ENCODE peak calls at places on chromosomes 16 and 17, in four cellular contexts. One of them, this sample, is unnamed.

GRCh38 chr17:58641937-58642336 is 49.9 kb downstream of the TEX14 start:
- DNase-seq in CD8-positive, alpha-beta T cell: no peak
- DNase-seq in heart right ventricle: no peak
- DNase-seq in iPS DF 6.9: no peak
- DNase-seq in this sample: no peak

GRCh38 chr16:11700264-11701029 is 32.2 kb downstream of the SNN start:
- DNase-seq in CD8-positive, alpha-beta T cell: no peak
- DNase-seq in heart right ventricle: no peak
- DNase-seq in iPS DF 6.9: no peak
- DNase-seq in this sample: no peak

GRCh38 chr17:59837362-59838195 is 55.2 kb downstream of the TUBD1 start:
- DNase-seq in CD8-positive, alpha-beta T cell: no peak
- DNase-seq in heart right ventricle: no peak
- DNase-seq in iPS DF 6.9: peak; percentile 84
- DNase-seq in this sample: no peak

GRCh38 chr17:12024332-12024731 is 3.7 kb downstream of the MAP2K4 start:
- DNase-seq in CD8-positive, alpha-beta T cell: no peak
- DNase-seq in heart right ventricle: no peak
- DNase-seq in iPS DF 6.9: no peak
- DNase-seq in this sample: no peak

GRCh38 chr17:8192070-8192815 is 2.3 kb upstream of the BORCS6 start:
- DNase-seq in CD8-positive, alpha-beta T cell: no peak
- DNase-seq in heart right ventricle: peak; percentile 56
- DNase-seq in iPS DF 6.9: peak; percentile 93
- DNase-seq in this sample: peak; percentile 90

GRCh38 chr17:8911205-8911604 is 43.7 kb upstream of the PIK3R6 start:
- DNase-seq in CD8-positive, alpha-beta T cell: no peak
- DNase-seq in heart right ventricle: no peak
- DNase-seq in iPS DF 6.9: no peak
- DNase-seq in this sample: no peak

GRCh38 chr17:69928586-69928985 is 146.4 kb upstream of the KCNJ16 start:
- DNase-seq in CD8-positive, alpha-beta T cell: no peak
- DNase-seq in heart right ventricle: no peak
- DNase-seq in iPS DF 6.9: no peak
- DNase-seq in this sample: no peak

GRCh38 chr16:4339909-4340308 is 11.2 kb downstream of the PAM16 start:
- DNase-seq in CD8-positive, alpha-beta T cell: no peak
- DNase-seq in heart right ventricle: peak; percentile 70
- DNase-seq in iPS DF 6.9: no peak
- DNase-seq in this sample: no peak

GRCh38 chr16:89864421-89864820 is 9.0 kb upstream of the TCF25 start:
- DNase-seq in CD8-positive, alpha-beta T cell: no peak
- DNase-seq in heart right ventricle: no peak
- DNase-seq in iPS DF 6.9: no peak
- DNase-seq in this sample: no peak

GRCh38 chr17:47682138-47682537 is 11.8 kb upstream of the TBKBP1 start:
- DNase-seq in CD8-positive, alpha-beta T cell: no peak
- DNase-seq in heart right ventricle: no peak
- DNase-seq in iPS DF 6.9: no peak
- DNase-seq in this sample: no peak

GRCh38 chr16:75000481-75001081 is 1.8 kb downstream of the ZNRF1 start:
- DNase-seq in CD8-positive, alpha-beta T cell: no peak
- DNase-seq in heart right ventricle: peak; percentile 30
- DNase-seq in iPS DF 6.9: no peak
- DNase-seq in this sample: no peak

GRCh38 chr17:63592797-63593196 is 7.9 kb upstream of the TACO1 start:
- DNase-seq in CD8-positive, alpha-beta T cell: no peak
- DNase-seq in heart right ventricle: no peak
- DNase-seq in iPS DF 6.9: no peak
- DNase-seq in this sample: no peak

GRCh38 chr16:57868913-57869520 is 66.7 kb upstream of the KIFC3 start:
- DNase-seq in CD8-positive, alpha-beta T cell: no peak
- DNase-seq in heart right ventricle: no peak
- DNase-seq in iPS DF 6.9: no peak
- DNase-seq in this sample: no peak

GRCh38 chr17:1931759-1932579 is 93.2 kb downstream of the RTN4RL1 start:
- DNase-seq in CD8-positive, alpha-beta T cell: no peak
- DNase-seq in heart right ventricle: peak; percentile 58
- DNase-seq in iPS DF 6.9: peak; percentile 22
- DNase-seq in this sample: no peak

GRCh38 chr17:73232587-73233373 is 28.9 kb downstream of the CPSF4L start:
- DNase-seq in CD8-positive, alpha-beta T cell: no peak
- DNase-seq in heart right ventricle: no peak
- DNase-seq in iPS DF 6.9: no peak
- DNase-seq in this sample: peak; percentile 62

GRCh38 chr16:31706925-31707324 is 166.7 kb upstream of the ZNF267 start:
- DNase-seq in CD8-positive, alpha-beta T cell: no peak
- DNase-seq in heart right ventricle: no peak
- DNase-seq in iPS DF 6.9: no peak
- DNase-seq in this sample: no peak

DNA sequence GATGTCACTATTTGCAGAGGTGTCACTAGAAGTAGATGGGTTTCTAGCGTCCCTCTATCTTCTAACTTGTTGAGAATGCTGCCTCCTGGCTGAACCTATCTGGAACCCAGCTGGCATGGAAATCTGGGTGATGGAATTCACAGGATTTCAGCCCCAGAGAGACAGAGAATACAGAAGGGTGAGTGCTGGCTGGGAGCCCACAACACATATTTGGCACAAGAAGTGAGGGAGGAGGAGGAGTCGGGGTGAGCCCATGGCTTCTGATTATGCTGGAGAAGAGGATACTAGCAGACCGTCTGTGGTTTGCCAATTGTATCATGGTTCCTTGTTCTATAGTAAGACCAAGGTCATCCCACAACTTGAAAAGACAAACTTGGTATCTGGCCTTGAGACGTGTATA is 557.8 kb upstream of the SALL1 start:
- DNase-seq in CD8-positive, alpha-beta T cell: no peak
- DNase-seq in heart right ventricle: no peak
- DNase-seq in iPS DF 6.9: no peak
- DNase-seq in this sample: no peak
- H3K27ac ChIP-seq in CD8-positive, alpha-beta T cell: no peak overlapping the region
- H3K27ac ChIP-seq in heart right ventricle: no peak overlapping the region
- H3K27ac ChIP-seq in iPS DF 6.9: no peak overlapping the region
- H3K27ac ChIP-seq in this sample: no peak overlapping the region

GRCh38 chr17:40843242-40843641 is 20.8 kb upstream of the KRT10 start:
- DNase-seq in CD8-positive, alpha-beta T cell: no peak
- DNase-seq in heart right ventricle: no peak
- DNase-seq in iPS DF 6.9: no peak
- DNase-seq in this sample: no peak
- H3K27me3 ChIP-seq in CD8-positive, alpha-beta T cell: no peaks in the 10 kb centered on the region
- H3K27me3 ChIP-seq in heart right ventricle: no peaks in the 10 kb centered on the region
- H3K27me3 ChIP-seq in iPS DF 6.9: no peaks in the 10 kb centered on the region
- H3K27me3 ChIP-seq in this sample: peaks cover 1% of the 10 kb centered on the region

GRCh38 chr17:19304751-19305150 is 57.8 kb downstream of the B9D1 start:
- DNase-seq in CD8-positive, alpha-beta T cell: no peak
- DNase-seq in heart right ventricle: no peak
- DNase-seq in iPS DF 6.9: no peak
- DNase-seq in this sample: peak; percentile 41

GRCh38 chr17:19305261-19305660 is 57.3 kb downstream of the B9D1 start:
- DNase-seq in CD8-positive, alpha-beta T cell: no peak
- DNase-seq in heart right ventricle: no peak
- DNase-seq in iPS DF 6.9: no peak
- DNase-seq in this sample: peak; percentile 32

GRCh38 chr17:19306160-19307111 is 56.1 kb downstream of the B9D1 start:
- DNase-seq in CD8-positive, alpha-beta T cell: peak; percentile 7
- DNase-seq in heart right ventricle: no peak
- DNase-seq in iPS DF 6.9: no peak
- DNase-seq in this sample: peak; percentile 51

GRCh38 chr17:19304209-19304608 is 58.3 kb downstream of the B9D1 start:
- DNase-seq in CD8-positive, alpha-beta T cell: no peak
- DNase-seq in heart right ventricle: no peak
- DNase-seq in iPS DF 6.9: no peak
- DNase-seq in this sample: peak; percentile 78

DNA sequence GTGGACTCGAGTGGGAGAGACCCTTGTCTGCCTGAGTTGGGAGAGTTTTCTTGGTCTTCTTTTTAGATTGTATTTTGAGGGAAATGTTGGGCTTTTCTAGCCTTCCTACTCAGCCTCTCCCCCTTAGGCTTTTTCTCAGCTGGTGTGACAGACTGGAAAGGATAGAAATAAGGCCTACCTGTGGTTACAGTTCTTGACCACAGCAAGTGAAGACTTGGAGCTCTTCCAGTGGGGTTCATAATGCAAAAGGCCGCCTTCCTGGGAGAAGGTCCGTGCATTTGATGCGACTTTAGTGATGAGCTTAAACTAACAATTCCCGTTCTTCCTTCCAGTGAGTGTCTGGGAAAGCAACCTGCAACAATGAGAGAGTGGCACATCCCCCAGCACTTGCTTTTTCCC is 56.8 kb downstream of the B9D1 start:
- DNase-seq in CD8-positive, alpha-beta T cell: no peak
- DNase-seq in heart right ventricle: no peak
- DNase-seq in iPS DF 6.9: no peak
- DNase-seq in this sample: no peak
- H3K27ac ChIP-seq in CD8-positive, alpha-beta T cell: no peak overlapping the region
- H3K27ac ChIP-seq in heart right ventricle: peak overlapping the region; percentile 77
- H3K27ac ChIP-seq in iPS DF 6.9: no peak overlapping the region
- H3K27ac ChIP-seq in this sample: no peak overlapping the region

GRCh38 chr16:2763173-2763572 is 10.7 kb downstream of the SRRM2 start:
- DNase-seq in CD8-positive, alpha-beta T cell: no peak
- DNase-seq in heart right ventricle: no peak
- DNase-seq in iPS DF 6.9: no peak
- DNase-seq in this sample: peak; percentile 5
- H3K27me3 ChIP-seq in CD8-positive, alpha-beta T cell: no peaks in the 10 kb centered on the region
- H3K27me3 ChIP-seq in heart right ventricle: no peaks in the 10 kb centered on the region
- H3K27me3 ChIP-seq in iPS DF 6.9: no peaks in the 10 kb centered on the region
- H3K27me3 ChIP-seq in this sample: no peaks in the 10 kb centered on the region

DNA sequence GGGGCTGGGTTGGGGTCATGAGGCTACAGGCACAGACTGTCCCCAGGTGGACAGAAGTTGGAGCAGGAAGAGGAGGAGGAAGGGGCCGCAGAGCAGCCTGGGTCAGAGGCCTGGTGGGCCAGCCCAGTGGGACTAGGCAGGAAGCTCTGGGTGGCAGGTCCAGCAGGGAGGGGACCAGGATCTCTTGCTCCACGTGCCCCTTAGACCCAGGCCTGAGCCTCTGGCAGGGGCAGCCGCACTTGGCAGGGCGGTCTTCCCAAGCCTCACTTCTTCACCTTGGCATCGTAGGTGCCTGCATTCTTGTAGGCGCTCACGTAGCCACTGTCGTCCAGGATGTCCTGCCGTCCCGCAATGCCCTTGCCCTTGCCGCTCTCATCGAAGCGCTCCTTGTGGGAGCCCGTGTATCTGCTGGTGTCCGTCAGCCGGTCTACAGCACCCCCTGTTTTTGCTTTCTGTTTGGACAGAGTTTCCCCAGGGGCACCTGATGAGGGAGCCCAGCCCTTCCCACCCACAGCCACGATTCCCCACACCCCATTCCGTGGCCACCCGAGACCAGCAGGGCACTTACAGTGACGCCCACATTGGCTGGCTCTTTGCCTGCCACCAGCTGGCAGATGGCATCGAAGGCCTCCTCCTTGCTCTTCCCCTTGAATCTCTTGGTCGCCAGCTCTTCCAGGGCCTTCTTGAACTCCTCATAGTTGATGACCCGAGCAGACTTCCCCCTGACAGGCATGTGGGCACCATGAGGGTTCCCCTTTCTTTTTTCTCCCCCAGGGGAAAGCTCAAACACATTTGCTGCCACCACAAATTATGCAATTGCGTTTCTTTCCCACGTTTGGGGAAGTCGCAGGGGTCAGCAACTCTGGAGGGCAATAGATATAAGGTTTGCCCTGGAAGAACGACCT is 3.1 kb downstream of the TPPP3 start:
- DNase-seq in CD8-positive, alpha-beta T cell: no peak
- DNase-seq in heart right ventricle: peak; percentile 50
- DNase-seq in iPS DF 6.9: no peak
- DNase-seq in this sample: no peak
- H3K27ac ChIP-seq in CD8-positive, alpha-beta T cell: no peak overlapping the region
- H3K27ac ChIP-seq in heart right ventricle: no peak overlapping the region
- H3K27ac ChIP-seq in iPS DF 6.9: no peak overlapping the region
- H3K27ac ChIP-seq in this sample: no peak overlapping the region

DNA sequence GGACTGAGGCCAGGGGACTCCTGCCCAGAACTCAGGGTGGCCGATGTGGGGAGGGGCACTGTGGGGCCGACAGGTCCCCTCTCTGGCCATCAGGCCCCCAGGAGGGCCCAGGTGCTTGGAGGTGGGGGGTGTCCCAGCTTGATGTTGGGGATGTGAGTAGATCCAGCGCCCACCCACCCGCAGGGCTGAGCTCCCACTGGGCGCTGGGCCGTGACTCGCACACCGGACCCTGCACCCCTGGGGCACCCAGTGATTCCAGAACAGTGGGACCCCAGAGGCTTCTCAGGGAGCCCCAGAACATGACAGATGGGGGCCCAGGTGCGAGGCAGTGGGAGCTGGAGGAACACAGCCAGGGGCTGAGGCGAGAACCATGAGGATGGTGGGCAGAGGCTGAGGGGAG is 1.5 kb upstream of the SSTR5 start:
- DNase-seq in CD8-positive, alpha-beta T cell: no peak
- DNase-seq in heart right ventricle: no peak
- DNase-seq in iPS DF 6.9: no peak
- DNase-seq in this sample: no peak
- H3K27me3 ChIP-seq in CD8-positive, alpha-beta T cell: no peaks in the 10 kb centered on the region
- H3K27me3 ChIP-seq in heart right ventricle: peaks cover 78% of the 10 kb centered on the region
- H3K27me3 ChIP-seq in iPS DF 6.9: no peaks in the 10 kb centered on the region
- H3K27me3 ChIP-seq in this sample: no peaks in the 10 kb centered on the region

GRCh38 chr17:65463242-65463641 is 98.2 kb downstream of the AXIN2 start:
- DNase-seq in CD8-positive, alpha-beta T cell: no peak
- DNase-seq in heart right ventricle: peak; percentile 66
- DNase-seq in iPS DF 6.9: no peak
- DNase-seq in this sample: peak; percentile 81
- H3K27ac ChIP-seq in CD8-positive, alpha-beta T cell: no peak overlapping the region
- H3K27ac ChIP-seq in heart right ventricle: peak overlapping the region; percentile 61
- H3K27ac ChIP-seq in iPS DF 6.9: no peak overlapping the region
- H3K27ac ChIP-seq in this sample: peak overlapping the region; percentile 91

DNA sequence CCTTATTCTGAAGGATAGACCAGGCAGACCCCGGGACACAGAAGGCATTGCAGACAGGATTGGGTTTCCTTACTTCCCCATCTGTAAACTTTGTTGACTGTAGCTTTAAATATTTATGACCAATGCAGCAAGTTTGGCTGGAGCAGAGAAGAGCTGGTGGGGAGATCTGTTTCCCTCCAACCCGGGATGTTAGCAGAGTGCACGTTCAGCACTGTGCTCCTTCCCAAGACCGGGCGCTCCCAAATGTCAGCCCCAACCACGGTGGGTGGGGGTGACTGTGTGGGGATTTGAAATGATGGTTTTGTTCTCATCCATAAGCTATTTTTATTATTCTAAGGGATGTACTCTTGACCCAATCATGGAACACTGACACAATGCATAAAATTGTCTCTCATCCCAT is 163.9 kb upstream of the DYNLRB2 start:
- DNase-seq in CD8-positive, alpha-beta T cell: no peak
- DNase-seq in heart right ventricle: no peak
- DNase-seq in iPS DF 6.9: no peak
- DNase-seq in this sample: no peak
- H3K27me3 ChIP-seq in CD8-positive, alpha-beta T cell: no peaks in the 10 kb centered on the region
- H3K27me3 ChIP-seq in heart right ventricle: no peaks in the 10 kb centered on the region
- H3K27me3 ChIP-seq in iPS DF 6.9: no peaks in the 10 kb centered on the region
- H3K27me3 ChIP-seq in this sample: no peaks in the 10 kb centered on the region